ENCODE peak calls at places on chromosome 13, in six cellular contexts. H is HFFc6; T is T-helper 2 cell; D is ACHN; C is dermis microvascular lymphatic vessel endothelial cell; K is CD4-positive, alpha-beta memory T cell. M is an unnamed sample.

GRCh38 chr13:88005188-88005587 is 334.0 kb downstream of the SLITRK5 start:
- DNase-seq in H (no peak), T (no peak), D (no peak), C (no peak), K (no peak), M (no peak)

GRCh38 chr13:80237646-80238045 is 103.3 kb downstream of the SPRY2 start:
- DNase-seq in H (peak), T (no peak), D (no peak), C (no peak), K (no peak), M (no peak)

GRCh38 chr13:44406617-44407016 is 33.0 kb downstream of the SERP2 start:
- DNase-seq in H (no peak), T (no peak), D (no peak), C (peak), K (no peak), M (no peak)

GRCh38 chr13:60448907-60449510 is 52.0 kb downstream of the TDRD3 start:
- DNase-seq in H (peak), T (no peak), D (peak), C (peak), K (no peak), M (no peak)

GRCh38 chr13:64482373-64482772 is 2747.8 kb downstream of the PCDH9 start:
- DNase-seq in H (peak), T (no peak), D (no peak), C (peak), K (no peak), M (no peak)

GRCh38 chr13:95784891-95785290 is 108.0 kb downstream of the DNAJC3 start:
- DNase-seq in H (peak), T (no peak), D (no peak), C (peak), K (no peak), M (no peak)

GRCh38 chr13:33771296-33771695 is 46.7 kb upstream of the RFC3 start:
- DNase-seq in H (no peak), T (no peak), D (no peak), C (no peak), K (no peak), M (no peak)

GRCh38 chr13:101415358-101416174 is 742 bp downstream of the NALCN start:
- DNase-seq in H (no peak), T (no peak), D (no peak), C (peak), K (no peak), M (no peak)

GRCh38 chr13:59318320-59318930 is 845.3 kb downstream of the DIAPH3 start:
- DNase-seq in H (peak), T (no peak), D (peak), C (peak), K (peak), M (peak)

GRCh38 chr13:45511310-45512147 is 46.8 kb downstream of the COG3 start:
- DNase-seq in H (peak), T (no peak), D (peak), C (peak), K (peak), M (no peak)

GRCh38 chr13:33284916-33285315 is 639 bp downstream of the STARD13 start:
- DNase-seq in H (no peak), T (no peak), D (no peak), C (peak), K (no peak), M (no peak)

GRCh38 chr13:109734002-109734785 is 52.2 kb downstream of the IRS2 start:
- DNase-seq in H (no peak), T (no peak), D (no peak), C (no peak), K (no peak), M (no peak)

GRCh38 chr13:41286370-41286769 is 23.0 kb upstream of the MTRF1 start:
- DNase-seq in H (no peak), T (no peak), D (no peak), C (no peak), K (peak), M (no peak)

GRCh38 chr13:111539791-111540446 is 219.5 kb downstream of the TEX29 start:
- DNase-seq in H (no peak), T (no peak), D (no peak), C (no peak), K (no peak), M (no peak)

GRCh38 chr13:28719227-28719562 is 425 bp upstream of the SLC46A3 start:
- DNase-seq in H (no peak), T (no peak), D (no peak), C (no peak), K (no peak), M (no peak)

GRCh38 chr13:108402850-108403249 is 133.3 kb downstream of the TNFSF13B start:
- DNase-seq in H (no peak), T (no peak), D (no peak), C (no peak), K (no peak), M (no peak)

GRCh38 chr13:44439615-44440014 is 66.0 kb downstream of the SERP2 start:
- DNase-seq in H (no peak), T (no peak), D (no peak), C (no peak), K (no peak), M (no peak)

GRCh38 chr13:45278096-45278645 is 62.8 kb downstream of the TPT1 start:
- DNase-seq in H (no peak), T (no peak), D (no peak), C (peak), K (no peak), M (no peak)

GRCh38 chr13:91468301-91468700 is 69.9 kb downstream of the GPC5 start:
- DNase-seq in H (no peak), T (no peak), D (no peak), C (no peak), K (no peak), M (no peak)

GRCh38 chr13:96431044-96431581 is 341.2 kb downstream of the HS6ST3 start:
- DNase-seq in H (no peak), T (no peak), D (no peak), C (no peak), K (no peak), M (no peak)

GRCh38 chr13:110216403-110217041 is 90.4 kb downstream of the COL4A1 start:
- DNase-seq in H (peak), T (no peak), D (no peak), C (peak), K (no peak), M (no peak)

GRCh38 chr13:51861728-51862300 is at the start of gene CCDC70:
- DNase-seq in H (peak), T (no peak), D (peak), C (peak), K (no peak), M (no peak)

GRCh38 chr13:23500858-23501257 is 67.4 kb upstream of the SACS start:
- DNase-seq in H (peak), T (no peak), D (peak), C (no peak), K (no peak), M (no peak)

GRCh38 chr13:28705734-28706133 is 13.0 kb downstream of the SLC46A3 start:
- DNase-seq in H (no peak), T (no peak), D (no peak), C (no peak), K (no peak), M (no peak)

GRCh38 chr13:104855581-104855980 is 1679.9 kb downstream of the EFNB2 start:
- DNase-seq in H (no peak), T (no peak), D (no peak), C (no peak), K (no peak), M (no peak)

GRCh38 chr13:39353988-39354387 is 249.0 kb downstream of the LHFPL6 start:
- DNase-seq in H (peak), T (no peak), D (no peak), C (no peak), K (no peak), M (no peak)

GRCh38 chr13:28655566-28655965 is 3.4 kb upstream of the POMP start:
- DNase-seq in H (peak), T (no peak), D (no peak), C (no peak), K (no peak), M (no peak)

GRCh38 chr13:97321616-97322321 is 99.6 kb downstream of the MBNL2 start:
- DNase-seq in H (no peak), T (no peak), D (no peak), C (no peak), K (no peak), M (peak)

GRCh38 chr13:45728759-45729158 is 26.6 kb downstream of the CBY2 start:
- DNase-seq in H (no peak), T (no peak), D (no peak), C (no peak), K (no peak), M (no peak)

GRCh38 chr13:30751183-30751933 is 16.0 kb downstream of the ALOX5AP start:
- DNase-seq in H (no peak), T (no peak), D (no peak), C (no peak), K (no peak), M (no peak)

GRCh38 chr13:38875186-38875875 is 115.3 kb downstream of the STOML3 start:
- DNase-seq in H (no peak), T (no peak), D (no peak), C (no peak), K (no peak), M (no peak)

GRCh38 chr13:59356607-59357006 is 807.1 kb downstream of the DIAPH3 start:
- DNase-seq in H (no peak), T (no peak), D (no peak), C (peak), K (no peak), M (no peak)

M was measured in nucleus accumbens.